ENCODE peak calls at places on chromosomes 13 and 19, in ten cellular contexts. H, P, F, D, K, J, S, L, O and M are unnamed samples.

GRCh38 chr13:52809310-52809769 is 39.1 kb downstream of the PCDH8 start:
- DNase-seq in H (peak; percentile 23), P (peak; percentile 73), F (peak; percentile 79), D (peak; percentile 40), K (peak; percentile 89), J (peak; percentile 86), S (peak; percentile 80), L (peak; percentile 83), O (no peak), M (peak; percentile 85)

GRCh38 chr19:708154-709141 is at the start of gene PALM:
- DNase-seq in H (no peak), P (peak; percentile 47), F (no peak), D (no peak), K (peak; percentile 61), J (peak; percentile 75), S (peak; percentile 86), L (peak; percentile 63), O (no peak), M (no peak)

GRCh38 chr13:106103779-106104178 is 431.7 kb downstream of the EFNB2 start:
- DNase-seq in H (no peak), P (no peak), F (no peak), D (peak; percentile 93), K (no peak), J (no peak), S (no peak), L (no peak), O (no peak), M (no peak)

GRCh38 chr19:38862321-38863059 is 12.7 kb upstream of the HNRNPL start:
- DNase-seq in H (no peak), P (no peak), F (no peak), D (peak; percentile 29), K (peak; percentile 91), J (no peak), S (no peak), L (no peak), O (no peak), M (no peak)

GRCh38 chr19:46373573-46374359 is 26.9 kb downstream of the PPP5C start:
- DNase-seq in H (no peak), P (no peak), F (no peak), D (peak; percentile 72), K (peak; percentile 19), J (peak; percentile 80), S (no peak), L (peak; percentile 61), O (no peak), M (no peak)

GRCh38 chr19:3556978-3557460 is 367 bp downstream of the MFSD12 start:
- DNase-seq in H (peak; percentile 52), P (no peak), F (no peak), D (peak; percentile 42), K (no peak), J (peak; percentile 51), S (peak; percentile 68), L (peak; percentile 36), O (no peak), M (peak; percentile 76)

GRCh38 chr13:94613051-94613450 is 11.4 kb downstream of the GPR180 start:
- DNase-seq in H (no peak), P (no peak), F (no peak), D (no peak), K (no peak), J (no peak), S (no peak), L (no peak), O (no peak), M (no peak)

GRCh38 chr19:2607712-2608601 is 94.5 kb downstream of the GNG7 start:
- DNase-seq in H (peak; percentile 76), P (no peak), F (peak; percentile 69), D (no peak), K (peak; percentile 45), J (no peak), S (no peak), L (no peak), O (no peak), M (peak; percentile 55)

GRCh38 chr13:31733066-31733465 is 6.3 kb upstream of the RXFP2 start:
- DNase-seq in H (no peak), P (no peak), F (no peak), D (peak; percentile 11), K (no peak), J (no peak), S (no peak), L (no peak), O (no peak), M (no peak)

GRCh38 chr19:16397791-16398529 is 73.3 kb downstream of the KLF2 start:
- DNase-seq in H (no peak), P (no peak), F (no peak), D (peak; percentile 63), K (no peak), J (no peak), S (no peak), L (no peak), O (no peak), M (no peak)

GRCh38 chr19:58570770-58571574 is 2.2 kb downstream of the MZF1 start:
- DNase-seq in H (peak; percentile 9), P (no peak), F (no peak), D (no peak), K (no peak), J (no peak), S (no peak), L (peak; percentile 6), O (no peak), M (no peak)

GRCh38 chr13:24064258-24064860 is 96.2 kb upstream of the SPATA13 start:
- DNase-seq in H (no peak), P (no peak), F (no peak), D (no peak), K (no peak), J (no peak), S (no peak), L (no peak), O (no peak), M (no peak)

GRCh38 chr19:5905072-5905778 is 553 bp downstream of the VMAC start:
- DNase-seq in H (no peak), P (no peak), F (no peak), D (no peak), K (no peak), J (no peak), S (no peak), L (no peak), O (no peak), M (no peak)

GRCh38 chr19:5910638-5910907 is 3.5 kb upstream of the CAPS start:
- DNase-seq in H (no peak), P (no peak), F (no peak), D (no peak), K (no peak), J (no peak), S (no peak), L (no peak), O (no peak), M (no peak)

GRCh38 chr19:5904302-5905071 is at the start of gene VMAC:
- DNase-seq in H (peak; percentile 100), P (peak; percentile 98), F (peak; percentile 99), D (peak; percentile 100), K (peak; percentile 100), J (peak; percentile 100), S (peak; percentile 100), L (peak; percentile 100), O (peak; percentile 100), M (peak; percentile 100)

GRCh38 chr19:5907216-5907615 is 2.5 kb downstream of the VMAC start:
- DNase-seq in H (no peak), P (no peak), F (no peak), D (no peak), K (no peak), J (no peak), S (no peak), L (no peak), O (no peak), M (no peak)

DNA sequence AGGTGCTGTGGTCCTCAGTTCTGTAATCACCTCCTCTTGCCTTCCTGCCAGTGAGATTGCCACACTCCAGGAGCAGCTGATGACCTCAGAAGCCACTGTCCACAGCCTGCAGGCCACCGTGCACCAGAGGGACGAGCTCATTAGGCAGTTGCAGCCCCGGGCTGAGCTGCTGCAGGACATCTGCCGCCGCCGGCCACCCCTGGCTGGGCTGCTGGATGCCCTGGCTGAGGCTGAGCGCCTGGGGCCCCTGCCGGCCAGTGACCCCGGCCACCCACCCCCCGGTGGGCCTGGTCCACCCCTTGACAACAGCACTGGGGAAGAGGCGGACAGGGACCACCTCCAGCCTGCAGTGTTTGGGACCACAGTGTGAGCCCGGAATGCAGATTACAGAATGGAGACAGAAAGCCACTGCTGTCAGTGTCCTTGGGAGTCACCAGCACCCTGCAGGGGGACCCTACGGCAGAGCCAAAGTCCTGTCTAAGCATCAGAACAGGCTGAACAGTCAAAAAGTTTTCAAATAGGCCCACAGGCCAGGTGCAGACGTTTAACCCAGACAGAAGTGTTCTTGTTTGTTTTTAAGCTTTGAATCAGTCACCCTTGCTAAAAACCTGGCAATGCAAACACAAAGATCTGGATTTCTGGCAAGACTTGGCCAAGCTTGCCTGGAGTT is 4.2 kb downstream of the VMAC start:
- DNase-seq in H (no peak), P (no peak), F (no peak), D (no peak), K (no peak), J (no peak), S (peak; percentile 76), L (no peak), O (no peak), M (no peak)
- TF ChIP-seq CTCF in H (no peak), P (no peak), F (no peak), D (no peak), K (no peak), J (no peak), S (no peak), L (no peak), O (no peak), M (no peak)

DNA sequence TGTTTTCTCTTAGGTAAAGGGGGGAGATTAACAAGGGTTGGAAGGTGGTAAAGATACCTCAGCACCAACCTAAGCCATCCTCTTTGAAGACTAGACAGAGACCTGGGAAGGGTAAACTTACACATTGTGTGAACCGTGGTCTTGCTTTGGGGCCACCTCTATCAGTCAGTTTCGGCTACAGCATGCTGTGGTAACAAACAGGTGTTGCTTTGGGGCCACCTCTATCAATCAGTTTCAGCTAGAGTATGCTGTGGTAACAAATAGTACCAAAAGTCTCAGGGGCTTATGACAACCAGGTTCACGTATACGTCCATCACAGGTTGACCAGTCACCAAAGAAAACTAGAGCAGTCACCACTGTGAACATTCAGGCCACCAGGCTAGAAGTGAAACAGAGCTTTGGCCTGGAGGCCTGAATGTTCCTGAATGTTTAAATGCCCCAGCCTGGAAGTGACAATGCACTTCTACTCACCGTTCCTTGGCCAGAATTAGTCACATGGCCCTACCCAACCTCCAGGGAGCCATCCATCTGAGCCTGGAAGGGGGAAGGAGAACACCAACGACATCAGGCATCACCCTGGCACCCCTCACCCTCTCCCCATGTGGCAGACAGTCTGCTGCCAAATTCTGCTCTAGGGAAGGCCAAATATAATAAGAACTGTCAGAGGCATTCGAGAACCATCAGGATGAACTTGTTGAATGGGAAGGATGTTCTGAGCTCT is 3.9 kb downstream of the FXYD7 start:
- DNase-seq in H (no peak), P (no peak), F (no peak), D (no peak), K (no peak), J (no peak), S (no peak), L (no peak), O (no peak), M (no peak)
- TF ChIP-seq CTCF in H (no peak), P (no peak), F (no peak), D (no peak), K (no peak), J (no peak), S (no peak), L (no peak), O (no peak), M (no peak)

GRCh38 chr13:33153421-33154381 is 131.9 kb downstream of the STARD13 start:
- DNase-seq in H (no peak), P (no peak), F (no peak), D (peak; percentile 62), K (no peak), J (peak; percentile 25), S (no peak), L (no peak), O (no peak), M (no peak)
- TF ChIP-seq CTCF in H (no peak), P (no peak), F (no peak), D (no peak), K (no peak), J (no peak), S (no peak), L (no peak), O (no peak), M (no peak)

GRCh38 chr19:17470204-17470841 is at the start of gene SLC27A1:
- DNase-seq in H (peak; percentile 95), P (peak; percentile 99), F (peak; percentile 94), D (peak; percentile 98), K (peak; percentile 100), J (peak; percentile 100), S (peak; percentile 99), L (peak; percentile 99), O (peak; percentile 95), M (peak; percentile 94)
- TF ChIP-seq CTCF in H (no peak), P (no peak), F (no peak), D (no peak), K (no peak), J (no peak), S (no peak), L (no peak), O (no peak), M (no peak)